ENCODE peak calls at places on chromosome 4, in ten cellular contexts. G is left lung, F is upper lobe of right lung, N is thyroid gland, Y is breast epithelium, C is left ventricle myocardium inferior, Z is PC-3, A is WERI-Rb-1, W is uterus, L is upper lobe of left lung. S is an unnamed sample.

GRCh38 chr4:74623041-74623440 is 171.3 kb downstream of the BTC start:
- DNase-seq in L (no peak), N (no peak), F (no peak), A (peak), G (no peak), Z (peak), W (no peak), C (no peak), Y (no peak), S (no peak)

GRCh38 chr4:165308174-165308573 is 19.3 kb upstream of the MSMO1 start:
- DNase-seq in A (no peak), N (no peak), L (no peak), Y (no peak), G (no peak), W (no peak), Z (peak), F (no peak), C (no peak), S (no peak)

GRCh38 chr4:111066887-111067286 is 444.0 kb upstream of the PITX2 start:
- DNase-seq in F (no peak), N (no peak), Y (no peak), C (no peak), W (no peak), L (no peak), Z (no peak), G (no peak), A (no peak), S (no peak)

GRCh38 chr4:3247399-3248177 is 1.4 kb upstream of the MSANTD1 start:
- DNase-seq in G (no peak), Y (no peak), Z (no peak), W (no peak), A (no peak), N (no peak), L (peak), C (no peak), F (no peak), S (no peak)

GRCh38 chr4:117971406-117971805 is 62.9 kb upstream of the NDST3 start:
- DNase-seq in F (no peak), Y (no peak), Z (no peak), L (no peak), A (peak), W (no peak), N (no peak), C (no peak), G (no peak), S (no peak)

GRCh38 chr4:109977854-109978501 is 65.3 kb downstream of the EGF start:
- DNase-seq in C (no peak), G (no peak), A (no peak), N (no peak), Y (no peak), W (no peak), Z (peak), L (no peak), F (no peak), S (no peak)

GRCh38 chr4:48049483-48049882 is 32.9 kb downstream of the NIPAL1 start:
- DNase-seq in C (no peak), A (no peak), G (no peak), Y (no peak), N (no peak), F (no peak), L (peak), W (no peak), Z (no peak), S (no peak)

GRCh38 chr4:11741190-11741652 is 312.5 kb upstream of the HS3ST1 start:
- DNase-seq in C (no peak), Y (no peak), A (no peak), F (no peak), Z (peak), L (no peak), N (no peak), W (no peak), G (no peak), S (no peak)

GRCh38 chr4:108850407-108850709 is 87.5 kb upstream of the ETNPPL start:
- DNase-seq in L (no peak), A (no peak), Y (no peak), G (no peak), Z (no peak), F (no peak), C (no peak), N (no peak), W (no peak), S (no peak)

GRCh38 chr4:83062748-83063147 is 27.8 kb downstream of the COPS4 start:
- DNase-seq in C (no peak), G (no peak), F (no peak), A (no peak), Y (no peak), W (no peak), N (no peak), Z (no peak), L (no peak), S (no peak)

GRCh38 chr4:48340276-48340904 is 939 bp upstream of the SLAIN2 start:
- DNase-seq in Z (peak), F (no peak), W (peak), C (no peak), Y (no peak), L (no peak), G (no peak), N (peak), A (no peak), S (no peak)

GRCh38 chr4:42391356-42391675 is 6.0 kb upstream of the SHISA3 start:
- DNase-seq in Z (no peak), G (no peak), C (no peak), Y (no peak), A (no peak), W (no peak), F (no peak), L (no peak), N (no peak), S (no peak)

GRCh38 chr4:168605411-168605810 is 108.6 kb downstream of the PALLD start:
- DNase-seq in L (no peak), Y (no peak), C (no peak), W (no peak), F (no peak), N (no peak), A (no peak), Z (peak), G (no peak), S (no peak)

GRCh38 chr4:54661156-54661555 is 3.4 kb downstream of the KIT start:
- DNase-seq in W (no peak), A (no peak), F (no peak), Z (peak), Y (no peak), C (no peak), L (no peak), N (no peak), G (no peak), S (no peak)

GRCh38 chr4:162461952-162462351 is 298.2 kb upstream of the FSTL5 start:
- DNase-seq in Z (peak), F (no peak), N (no peak), A (no peak), W (no peak), L (no peak), G (no peak), C (no peak), Y (no peak), S (no peak)

GRCh38 chr4:17762705-17763104 is 18.7 kb downstream of the FAM184B start:
- DNase-seq in L (no peak), N (no peak), W (no peak), Z (peak), G (no peak), A (no peak), Y (no peak), F (no peak), C (no peak), S (no peak)

GRCh38 chr4:165175879-165176278 is 31.5 kb upstream of the KLHL2 start:
- DNase-seq in Y (no peak), C (no peak), A (no peak), W (no peak), N (peak), G (no peak), F (no peak), Z (no peak), L (no peak), S (no peak)

GRCh38 chr4:168722391-168722790 is 225.5 kb downstream of the PALLD start:
- DNase-seq in Y (no peak), Z (no peak), W (no peak), A (no peak), N (no peak), G (no peak), F (no peak), L (no peak), C (no peak), S (no peak)

GRCh38 chr4:146124023-146124680 is 51.4 kb upstream of the LSM6 start:
- DNase-seq in F (no peak), N (no peak), Y (no peak), W (no peak), L (no peak), Z (no peak), C (no peak), A (no peak), G (no peak), S (no peak)

GRCh38 chr4:105196523-105197145 is 50.0 kb downstream of the TET2 start:
- DNase-seq in G (no peak), W (no peak), Z (peak), L (no peak), F (no peak), A (no peak), N (no peak), C (no peak), Y (no peak), S (no peak)

GRCh38 chr4:61583696-61584095 is 383.6 kb downstream of the ADGRL3 start:
- DNase-seq in W (no peak), Y (no peak), C (no peak), N (no peak), A (no peak), F (no peak), L (no peak), Z (peak), G (no peak), S (no peak)

GRCh38 chr4:28636971-28637370 is 1776.3 kb downstream of the STIM2 start:
- DNase-seq in G (no peak), Z (peak), L (no peak), N (no peak), F (no peak), Y (no peak), C (no peak), W (no peak), A (no peak), S (no peak)

GRCh38 chr4:156595041-156595440 is 376.6 kb downstream of the PDGFC start:
- DNase-seq in L (no peak), Z (peak), Y (no peak), F (no peak), W (no peak), A (no peak), C (no peak), N (no peak), G (no peak), S (no peak)

GRCh38 chr4:151169900-151170299 is 70.5 kb downstream of the RPS3A start:
- DNase-seq in C (no peak), G (no peak), F (no peak), Y (no peak), Z (no peak), L (no peak), A (no peak), N (no peak), W (no peak), S (no peak)

GRCh38 chr4:169225058-169225751 is 45.6 kb downstream of the SH3RF1 start:
- DNase-seq in G (no peak), F (no peak), Z (peak), L (no peak), C (no peak), A (no peak), Y (no peak), N (no peak), W (no peak), S (no peak)

GRCh38 chr4:41692717-41693345 is 55.7 kb downstream of the PHOX2B start:
- DNase-seq in F (peak), L (no peak), C (peak), A (peak), N (peak), W (no peak), Y (no peak), G (no peak), Z (peak), S (no peak)

GRCh38 chr4:147157860-147158701 is 212.4 kb upstream of the TTC29 start:
- DNase-seq in C (peak), G (no peak), W (no peak), Y (no peak), L (peak), Z (peak), A (peak), N (peak), F (peak), S (no peak)

GRCh38 chr4:138242076-138242829 is at the start of gene SLC7A11:
- DNase-seq in G (peak), A (peak), W (peak), L (no peak), Z (peak), F (no peak), Y (no peak), N (peak), C (no peak), S (no peak)

GRCh38 chr4:14834382-14834781 is 167.9 kb upstream of the CPEB2 start:
- DNase-seq in L (no peak), N (no peak), W (no peak), C (no peak), A (no peak), F (no peak), G (no peak), Y (no peak), Z (no peak), S (no peak)

GRCh38 chr4:154836513-154836912 is 55.4 kb downstream of the RBM46 start:
- DNase-seq in Z (no peak), W (no peak), F (no peak), N (no peak), C (no peak), A (no peak), Y (no peak), L (no peak), G (no peak), S (no peak)

GRCh38 chr4:55312491-55313101 is 33.4 kb upstream of the SRD5A3 start:
- DNase-seq in Y (no peak), A (peak), F (no peak), Z (peak), N (peak), C (no peak), W (peak), L (no peak), G (no peak), S (no peak)

GRCh38 chr4:142449771-142450373 is 396.2 kb downstream of the INPP4B start:
- DNase-seq in F (no peak), G (no peak), Z (no peak), N (no peak), C (no peak), L (no peak), A (no peak), Y (no peak), W (no peak), S (no peak)

GRCh38 chr4:151195801-151196200 is 81.2 kb upstream of the PRSS48 start:
- DNase-seq in Y (no peak), L (no peak), A (no peak), F (no peak), N (no peak), Z (peak), C (no peak), G (no peak), W (no peak), S (no peak)

GRCh38 chr4:83083925-83084475 is 30.5 kb downstream of the PLAC8 start:
- DNase-seq in N (no peak), A (no peak), G (no peak), C (no peak), L (no peak), Y (no peak), Z (no peak), W (no peak), F (no peak), S (no peak)

GRCh38 chr4:138512766-138513165 is 270.6 kb upstream of the SLC7A11 start:
- DNase-seq in W (no peak), G (no peak), Y (no peak), A (no peak), C (no peak), F (no peak), L (no peak), Z (no peak), N (no peak), S (no peak)

GRCh38 chr4:13711233-13711775 is 83.8 kb upstream of the BOD1L1 start:
- DNase-seq in N (no peak), F (no peak), C (no peak), L (no peak), Y (no peak), W (no peak), A (no peak), Z (no peak), G (no peak), S (no peak)

GRCh38 chr4:55172694-55173287 is 47.4 kb upstream of the KDR start:
- DNase-seq in W (peak), Y (no peak), G (no peak), L (no peak), N (no peak), Z (peak), A (no peak), F (no peak), C (peak), S (no peak)

GRCh38 chr4:124167602-124168001 is 544.9 kb downstream of the ANKRD50 start:
- DNase-seq in A (no peak), C (no peak), W (no peak), Y (no peak), G (no peak), L (no peak), Z (no peak), F (no peak), N (no peak), S (no peak)

GRCh38 chr4:111154924-111155323 is 532.0 kb upstream of the PITX2 start:
- DNase-seq in L (peak), N (no peak), F (no peak), A (no peak), Z (no peak), C (no peak), W (no peak), Y (no peak), G (no peak), S (no peak)

GRCh38 chr4:101049549-101050001 is 297.8 kb downstream of the PPP3CA start:
- DNase-seq in F (no peak), A (no peak), W (no peak), G (no peak), C (no peak), N (no peak), Y (no peak), L (no peak), Z (no peak), S (no peak)

GRCh38 chr4:76624271-76624681 is 189.2 kb downstream of the SHROOM3 start:
- DNase-seq in F (no peak), G (peak), L (no peak), N (peak), Z (peak), Y (no peak), W (peak), C (no peak), A (no peak), S (peak)

GRCh38 chr4:76622126-76622525 is 187.1 kb downstream of the SHROOM3 start:
- DNase-seq in A (no peak), C (no peak), L (no peak), N (peak), W (no peak), Y (no peak), Z (peak), G (no peak), F (no peak), S (no peak)

GRCh38 chr4:76622717-76623116 is 187.7 kb downstream of the SHROOM3 start:
- DNase-seq in C (no peak), Y (no peak), W (no peak), Z (peak), G (no peak), L (no peak), N (no peak), F (no peak), A (no peak), S (no peak)

GRCh38 chr4:76625316-76625715 is 190.3 kb downstream of the SHROOM3 start:
- DNase-seq in W (no peak), F (no peak), L (no peak), Z (no peak), G (no peak), N (no peak), Y (no peak), A (no peak), C (no peak), S (no peak)

GRCh38 chr4:76623217-76624060 is 188.4 kb downstream of the SHROOM3 start:
- DNase-seq in Z (peak), A (no peak), Y (no peak), F (no peak), L (no peak), W (no peak), C (no peak), N (no peak), G (no peak), S (no peak)
- H3K27ac ChIP-seq in Z (peak), A (no peak), Y (peak), F (peak), L (peak), W (peak), C (peak), N (peak), G (peak), S (peak)

DNA sequence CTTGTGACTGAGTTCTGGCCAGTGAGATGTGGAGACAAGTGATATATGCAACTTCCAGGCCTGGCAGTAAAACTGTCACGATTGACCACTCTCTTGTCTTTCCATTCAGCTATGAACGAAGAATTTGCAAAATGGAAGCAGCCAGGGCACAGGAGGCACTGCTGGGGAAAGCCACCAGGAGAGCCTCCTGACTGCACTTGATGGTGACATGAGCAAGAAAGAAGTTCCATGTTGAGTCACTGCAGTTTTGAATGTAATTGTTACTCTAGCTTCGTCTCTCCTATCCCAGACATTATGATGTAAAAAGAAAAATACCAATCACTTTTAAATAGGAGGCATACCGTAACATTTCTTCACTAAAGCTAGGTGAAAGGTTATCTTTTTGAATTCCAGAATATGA is 32.4 kb upstream of the ZCCHC4 start:
- DNase-seq in A (no peak), Y (no peak), C (no peak), Z (no peak), N (no peak), L (no peak), G (no peak), F (no peak), W (no peak), S (no peak)
- H3K4me3 ChIP-seq in A (no peak), Y (no peak), C (no peak), Z (no peak), N (no peak), L (no peak), G (no peak), F (no peak), W (no peak), S (no peak)

GRCh38 chr4:119788334-119789266 is 160.0 kb upstream of the PDE5A start:
- DNase-seq in W (no peak), L (no peak), F (no peak), Y (no peak), A (no peak), Z (no peak), G (no peak), N (no peak), C (no peak), S (no peak)

GRCh38 chr4:119781044-119781443 is 152.4 kb upstream of the PDE5A start:
- DNase-seq in Z (no peak), G (no peak), F (no peak), C (no peak), W (no peak), A (no peak), Y (no peak), L (no peak), N (no peak), S (no peak)

GRCh38 chr4:119785963-119786362 is 157.4 kb upstream of the PDE5A start:
- DNase-seq in Y (no peak), N (peak), C (no peak), G (no peak), W (no peak), F (no peak), L (no peak), A (no peak), Z (peak), S (no peak)

DNA sequence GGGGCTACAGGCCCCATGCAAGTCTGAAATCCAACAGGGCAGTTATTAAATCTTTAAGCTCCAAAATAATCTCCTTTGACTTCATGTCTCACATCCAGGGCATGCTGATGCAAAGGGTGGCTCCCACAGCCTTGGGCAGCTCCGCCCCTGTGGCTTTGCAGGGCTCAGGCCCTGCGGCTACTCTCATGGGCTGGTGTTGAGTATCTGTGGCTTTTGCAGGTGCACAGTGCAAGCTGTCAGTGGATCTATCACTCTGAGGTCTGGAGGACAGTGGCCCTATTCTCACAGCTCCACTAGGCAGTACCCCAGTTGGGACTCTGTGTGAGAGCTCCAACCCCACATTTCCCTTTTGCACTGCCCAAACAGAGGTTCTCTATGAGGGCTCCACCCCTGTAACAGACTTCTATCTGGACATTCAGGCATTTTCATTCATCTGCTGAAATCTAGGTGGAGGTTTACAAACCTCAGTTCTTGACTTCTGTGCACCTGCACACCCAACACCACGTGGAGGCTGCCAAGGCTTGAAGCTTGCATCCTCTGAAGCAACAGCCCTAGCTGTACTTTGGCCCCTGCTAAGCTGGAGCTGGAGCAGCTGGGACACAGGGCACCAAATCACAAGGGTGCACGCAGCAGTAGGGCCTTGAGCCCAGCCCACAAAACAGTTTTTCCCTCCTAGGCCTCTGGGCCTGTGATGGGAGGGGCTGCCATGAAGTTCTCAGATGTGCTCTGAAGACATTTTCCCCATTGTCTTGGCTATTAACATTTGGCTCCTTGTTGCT is 154.8 kb upstream of the PDE5A start:
- DNase-seq in L (peak), Z (no peak), N (no peak), F (no peak), C (no peak), W (no peak), A (no peak), G (no peak), Y (no peak), S (no peak)
- TF ChIP-seq CTCF in L (no peak), Z (no peak), N (no peak), F (no peak), C (no peak), W (no peak), A (no peak), G (no peak), Y (no peak), S (no peak)

GRCh38 chr4:1053080-1053661 is 41.7 kb downstream of the FGFRL1 start:
- DNase-seq in Z (peak), A (no peak), L (peak), Y (peak), C (no peak), W (no peak), F (peak), N (no peak), G (no peak), S (peak)
- H3K27ac ChIP-seq in Z (no peak), A (no peak), L (no peak), Y (no peak), C (no peak), W (no peak), F (no peak), N (no peak), G (no peak), S (no peak)

S was measured in coronary artery.